ENCODE peak calls at places on chromosomes 1 and 21, in five cellular contexts. J is ovary, L is HCT116, A is NB4, R is testis. T is an unnamed sample.

GRCh38 chr1:89781494-89782126 is 39.2 kb upstream of the LRRC8D start:
- DNase-seq in J (no peak), L (no peak), A (no peak), R (no peak), T (no peak)

GRCh38 chr1:9413143-9413876 is 120.6 kb downstream of the SPSB1 start:
- DNase-seq in J (peak; percentile 86), L (peak; percentile 56), A (peak; percentile 61), R (peak; percentile 76), T (no peak)

GRCh38 chr1:60255565-60255964 is 182.0 kb upstream of the C1orf87 start:
- DNase-seq in J (no peak), L (no peak), A (no peak), R (no peak), T (no peak)

GRCh38 chr1:24911651-24912144 is 18.4 kb downstream of the RUNX3 start:
- DNase-seq in J (no peak), L (no peak), A (no peak), R (no peak), T (no peak)

GRCh38 chr1:234998174-234998741 is 130.4 kb downstream of the TOMM20 start:
- DNase-seq in J (no peak), L (peak; percentile 80), A (no peak), R (no peak), T (no peak)

GRCh38 chr1:9929431-9930385 is 13.5 kb downstream of the LZIC start:
- DNase-seq in J (no peak), L (no peak), A (peak; percentile 69), R (no peak), T (peak; percentile 6)

GRCh38 chr1:6001992-6002576 is 9.9 kb upstream of the NPHP4 start:
- DNase-seq in J (no peak), L (no peak), A (no peak), R (no peak), T (no peak)

GRCh38 chr1:167627865-167628641 is 2.0 kb upstream of the RCSD1 start:
- DNase-seq in J (no peak), L (no peak), A (peak; percentile 96), R (no peak), T (peak; percentile 92)

GRCh38 chr1:220841293-220841692 is 38.0 kb upstream of the HLX start:
- DNase-seq in J (no peak), L (no peak), A (peak; percentile 4), R (no peak), T (no peak)

GRCh38 chr1:247551716-247552115 is 2.8 kb downstream of the GCSAML start:
- DNase-seq in J (no peak), L (no peak), A (no peak), R (no peak), T (no peak)

GRCh38 chr1:225813250-225813964 is 3.5 kb downstream of the EPHX1 start:
- DNase-seq in J (peak; percentile 82), L (no peak), A (peak; percentile 95), R (peak; percentile 81), T (peak; percentile 75)

GRCh38 chr1:167294528-167294927 is 73.8 kb downstream of the POU2F1 start:
- DNase-seq in J (no peak), L (no peak), A (peak; percentile 66), R (no peak), T (no peak)

GRCh38 chr1:36014722-36015220 is 69.1 kb upstream of the TEKT2 start:
- DNase-seq in J (no peak), L (no peak), A (no peak), R (no peak), T (no peak)

GRCh38 chr1:2276803-2277580 is 48.9 kb downstream of the SKI start:
- DNase-seq in J (no peak), L (no peak), A (no peak), R (no peak), T (no peak)

GRCh38 chr1:44227211-44227610 is 13.9 kb downstream of the DMAP1 start:
- DNase-seq in J (no peak), L (no peak), A (peak; percentile 29), R (no peak), T (peak; percentile 88)

GRCh38 chr1:235552146-235552716 is 48.0 kb upstream of the B3GALNT2 start:
- DNase-seq in J (no peak), L (no peak), A (no peak), R (peak; percentile 23), T (no peak)

GRCh38 chr1:45329445-45329844 is 2.8 kb downstream of the HPDL start:
- DNase-seq in J (no peak), L (no peak), A (no peak), R (no peak), T (no peak)

GRCh38 chr1:171739646-171740045 is 2.2 kb downstream of the VAMP4 start:
- DNase-seq in J (no peak), L (no peak), A (no peak), R (no peak), T (no peak)

GRCh38 chr1:5707566-5708178 is 284.6 kb downstream of the NPHP4 start:
- DNase-seq in J (no peak), L (peak; percentile 10), A (no peak), R (no peak), T (no peak)

GRCh38 chr21:16519012-16519411 is 789.2 kb downstream of the USP25 start:
- DNase-seq in J (no peak), L (no peak), A (no peak), R (no peak), T (no peak)

GRCh38 chr1:89286549-89287181 is 14.0 kb upstream of the GBP5 start:
- DNase-seq in J (no peak), L (no peak), A (peak; percentile 26), R (no peak), T (no peak)

GRCh38 chr1:40039757-40040510 is 595 bp upstream of the CAP1 start:
- DNase-seq in J (peak; percentile 82), L (peak; percentile 70), A (peak; percentile 95), R (peak; percentile 85), T (peak; percentile 84)

GRCh38 chr1:156657971-156658319 is 16.0 kb downstream of the BCAN start:
- DNase-seq in J (no peak), L (no peak), A (no peak), R (no peak), T (no peak)

GRCh38 chr1:198904356-198904755 is 265.5 kb downstream of the PTPRC start:
- DNase-seq in J (no peak), L (no peak), A (no peak), R (no peak), T (no peak)

GRCh38 chr1:230696722-230697432 is 17.0 kb downstream of the AGT start:
- DNase-seq in J (no peak), L (no peak), A (no peak), R (no peak), T (no peak)

GRCh38 chr1:175900171-175900570 is 156.8 kb upstream of the TNR start:
- DNase-seq in J (no peak), L (no peak), A (no peak), R (no peak), T (no peak)

DNA sequence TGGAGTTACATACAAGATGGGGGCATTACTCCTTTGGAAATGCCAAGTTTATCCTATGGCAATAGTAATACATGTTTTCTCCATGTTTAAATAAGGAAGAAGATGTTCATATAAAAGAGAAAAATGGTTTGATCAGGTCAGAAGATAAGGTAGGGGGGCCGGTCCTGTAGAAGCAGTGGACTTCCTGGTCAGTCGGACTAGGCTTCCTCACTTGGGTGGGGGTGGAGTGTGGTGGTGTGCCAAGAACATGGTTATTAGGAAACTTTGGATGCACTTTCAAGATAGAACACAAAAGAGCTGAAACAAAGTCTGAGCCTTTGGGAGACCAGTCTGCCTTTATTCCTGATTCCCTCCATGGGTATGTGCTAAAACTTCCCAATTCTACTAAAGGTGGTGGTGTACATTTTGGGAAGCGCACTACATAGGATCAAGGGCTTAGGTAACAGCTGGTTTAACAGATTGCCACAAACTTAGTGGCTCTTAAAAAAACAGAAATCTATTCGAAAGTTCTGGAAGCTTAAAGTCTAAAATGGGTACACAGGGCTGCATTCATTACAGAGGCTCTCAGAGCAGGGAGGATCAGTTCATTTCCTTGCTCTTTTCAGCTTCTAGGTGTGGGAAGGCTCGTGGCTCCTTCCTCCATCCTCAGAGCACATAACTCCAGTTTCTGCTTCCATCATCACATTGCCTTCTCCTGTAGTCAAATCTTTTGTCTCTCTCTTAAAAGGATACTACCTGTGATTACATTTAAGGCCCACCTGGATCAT is 64.6 kb downstream of the KDM1A start:
- DNase-seq in J (peak; percentile 46), L (no peak), A (no peak), R (peak; percentile 45), T (no peak)
- TF ChIP-seq POLR2A in J (no peak), L (no peak), A (no peak), R (no peak), T (no peak)

GRCh38 chr1:15704526-15705183 is 20.5 kb downstream of the PLEKHM2 start:
- DNase-seq in J (peak; percentile 40), L (no peak), A (no peak), R (no peak), T (no peak)

GRCh38 chr1:15701784-15702183 is 17.7 kb downstream of the PLEKHM2 start:
- DNase-seq in J (no peak), L (no peak), A (no peak), R (no peak), T (no peak)

GRCh38 chr1:15705184-15705566 is 21.1 kb downstream of the PLEKHM2 start:
- DNase-seq in J (no peak), L (no peak), A (no peak), R (no peak), T (no peak)

GRCh38 chr1:15702722-15703550 is 18.8 kb downstream of the PLEKHM2 start:
- DNase-seq in J (peak; percentile 49), L (no peak), A (peak; percentile 24), R (no peak), T (no peak)

DNA sequence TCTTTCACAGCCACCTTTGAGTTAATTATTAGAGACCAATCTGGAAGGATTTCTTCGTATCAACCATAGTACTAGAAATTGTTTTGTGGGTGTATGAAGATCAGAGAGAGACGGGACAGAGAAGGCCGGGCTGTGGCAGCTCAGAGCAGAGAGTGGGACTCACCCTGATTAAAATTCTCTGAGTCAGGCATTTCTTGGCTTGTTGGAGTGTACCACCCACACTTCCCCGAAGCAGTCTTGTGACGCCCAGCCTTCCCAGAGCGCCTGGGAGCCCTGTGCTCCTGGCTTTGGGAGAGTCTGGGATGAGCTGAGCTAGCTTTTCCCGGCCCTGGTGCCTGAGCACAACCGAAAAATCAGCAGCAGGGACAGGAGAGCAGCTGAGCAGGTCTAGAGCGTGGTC is 19.4 kb downstream of the PLEKHM2 start:
- DNase-seq in J (peak; percentile 92), L (no peak), A (no peak), R (peak; percentile 87), T (no peak)
- TF ChIP-seq POLR2A in J (peak; percentile 71), L (no peak), A (no peak), R (no peak), T (no peak)

GRCh38 chr1:186374313-186375151 is 521 bp downstream of the TPR start:
- DNase-seq in J (peak; percentile 15), L (peak; percentile 40), A (peak; percentile 64), R (peak; percentile 21), T (peak; percentile 79)

GRCh38 chr1:186375152-186375928 is at the start of the genes ODR4 and TPR:
- DNase-seq in J (peak; percentile 97), L (peak; percentile 100), A (peak; percentile 98), R (peak; percentile 98), T (peak; percentile 100)

DNA sequence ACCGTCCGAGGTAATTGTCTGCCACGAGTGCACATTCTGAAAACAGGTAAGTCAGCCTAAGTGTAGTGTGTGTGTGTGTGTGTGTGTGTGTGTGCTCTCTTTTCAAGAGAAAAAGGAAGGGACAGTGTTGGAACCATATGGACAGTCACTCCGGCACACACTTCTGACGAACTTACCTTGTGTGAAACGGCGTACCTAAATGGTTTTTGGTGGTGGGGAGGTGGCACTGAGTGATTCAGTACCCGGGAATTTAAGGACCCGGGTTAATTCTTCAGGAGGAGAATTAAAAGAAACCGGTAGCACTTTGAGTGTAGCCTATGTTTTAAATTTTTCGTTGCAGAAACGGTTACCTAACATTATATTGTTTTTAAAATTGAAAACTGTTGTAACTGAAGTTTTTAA is 292 bp downstream of the ODR4 start:
- DNase-seq in J (no peak), L (no peak), A (no peak), R (no peak), T (no peak)
- TF ChIP-seq POLR2A in J (no peak), L (no peak), A (no peak), R (no peak), T (no peak)

GRCh38 chr1:20478072-20478660 is 7.8 kb downstream of the CAMK2N1 start:
- DNase-seq in J (no peak), L (no peak), A (no peak), R (no peak), T (no peak)
- TF ChIP-seq POLR2A in J (no peak), L (no peak), A (no peak), R (no peak), T (no peak)